ENCODE peak calls at places on chromosomes 3 and 15, in five cellular contexts. B is activated CD8-positive, alpha-beta T cell treated with anti-CD3 and anti-CD28 coated beads for 36 hours; L is neural crest cell; Y is right atrium auricular region; W is GM13976. I is an unnamed sample.

GRCh38 chr3:56783644-56784451 is 17.9 kb downstream of the ARHGEF3 start:
- DNase-seq in L (no peak), B (peak), Y (no peak), W (peak), I (peak)

GRCh38 chr15:101121511-101122090 is 130.2 kb downstream of the CHSY1 start:
- DNase-seq in L (peak), Y (peak), B (peak), W (peak), I (peak)

GRCh38 chr3:101131767-101132166 is 138.5 kb upstream of the ABI3BP start:
- DNase-seq in L (no peak), B (no peak), W (no peak), Y (no peak), I (no peak)

GRCh38 chr3:72312339-72312738 is 527.4 kb upstream of the PROK2 start:
- DNase-seq in B (no peak), W (peak), L (no peak), Y (no peak), I (peak)

GRCh38 chr3:113546414-113546893 is 14.1 kb downstream of the SIDT1 start:
- DNase-seq in W (peak), Y (no peak), B (no peak), L (no peak), I (peak)

GRCh38 chr15:96924570-96924969 is 594.1 kb downstream of the NR2F2 start:
- DNase-seq in W (no peak), Y (no peak), L (no peak), B (no peak), I (no peak)

GRCh38 chr3:113051222-113051804 is 60.5 kb downstream of the GTPBP8 start:
- DNase-seq in Y (peak), B (peak), W (peak), L (peak), I (peak)

GRCh38 chr15:69713726-69714559 is 261.3 kb downstream of the RPLP1 start:
- DNase-seq in B (peak), Y (no peak), W (peak), L (no peak), I (peak)

GRCh38 chr15:64558460-64559179 is 98.2 kb downstream of the ZNF609 start:
- DNase-seq in Y (no peak), W (no peak), B (no peak), L (no peak), I (no peak)

GRCh38 chr3:65436580-65436979 is 602.1 kb downstream of the MAGI1 start:
- DNase-seq in B (peak), Y (no peak), L (peak), W (no peak), I (no peak)

GRCh38 chr3:47001731-47002489 is 22.4 kb downstream of the NBEAL2 start:
- DNase-seq in Y (no peak), W (no peak), B (no peak), L (no peak), I (no peak)

GRCh38 chr3:187975571-187976360 is 178.2 kb upstream of the LPP start:
- DNase-seq in Y (no peak), W (no peak), L (no peak), B (peak), I (no peak)

GRCh38 chr15:101288905-101289513 is 6.0 kb downstream of the SNRPA1 start:
- DNase-seq in L (no peak), Y (no peak), B (no peak), W (peak), I (peak)

GRCh38 chr3:10331320-10331719 is 10.4 kb upstream of the SEC13 start:
- DNase-seq in L (no peak), B (no peak), Y (no peak), W (no peak), I (no peak)

GRCh38 chr15:89972085-89972484 is 29.0 kb upstream of the ZNF710 start:
- DNase-seq in L (no peak), B (no peak), Y (no peak), W (no peak), I (no peak)

GRCh38 chr15:89196994-89197393 is 24.4 kb downstream of the RLBP1 start:
- DNase-seq in B (peak), Y (no peak), L (no peak), W (no peak), I (no peak)

GRCh38 chr15:101652783-101653430 is 726 bp upstream of the TM2D3 start:
- DNase-seq in L (no peak), B (peak), W (no peak), Y (no peak), I (no peak)

GRCh38 chr3:12193485-12194165 is 34.9 kb upstream of the TIMP4 start:
- DNase-seq in W (peak), L (no peak), B (peak), Y (peak), I (peak)

GRCh38 chr3:114178770-114179368 is at the start of gene DRD3:
- DNase-seq in L (peak), W (no peak), Y (no peak), B (peak), I (no peak)

GRCh38 chr3:8767667-8768363 is 1.6 kb downstream of the OXTR start:
- DNase-seq in W (peak), Y (no peak), L (no peak), B (peak), I (peak)

GRCh38 chr3:42600958-42601675 is 631 bp downstream of the NKTR start:
- DNase-seq in W (peak), Y (peak), B (peak), L (no peak), I (no peak)

GRCh38 chr3:11606090-11606784 is 37.5 kb downstream of the VGLL4 start:
- DNase-seq in B (peak), L (no peak), W (no peak), Y (no peak), I (no peak)

GRCh38 chr3:175105066-175105465 is 245.9 kb downstream of the NAALADL2 start:
- DNase-seq in Y (no peak), B (no peak), W (no peak), L (no peak), I (no peak)

GRCh38 chr15:38253448-38253847 is 812 bp downstream of the SPRED1 start:
- DNase-seq in Y (no peak), W (no peak), B (peak), L (no peak), I (no peak)

GRCh38 chr3:108605491-108605890 is 16.0 kb downstream of the DZIP3 start:
- DNase-seq in W (no peak), L (no peak), B (no peak), Y (no peak), I (no peak)

GRCh38 chr3:172106989-172107388 is 67.6 kb downstream of the FNDC3B start:
- DNase-seq in B (peak), L (no peak), W (peak), Y (no peak), I (peak)

GRCh38 chr3:29925150-29925549 is 644.3 kb downstream of the RBMS3 start:
- DNase-seq in Y (no peak), W (no peak), L (no peak), B (no peak), I (no peak)

GRCh38 chr15:70036585-70037343 is 61.0 kb downstream of the TLE3 start:
- DNase-seq in W (peak), B (no peak), L (no peak), Y (no peak), I (peak)

GRCh38 chr3:75272708-75273107 is 391.4 kb upstream of the FRG2C start:
- DNase-seq in Y (no peak), W (no peak), B (no peak), L (no peak), I (no peak)

GRCh38 chr15:73237910-73238309 is 130.8 kb downstream of the HCN4 start:
- DNase-seq in L (no peak), Y (no peak), W (no peak), B (no peak), I (no peak)

GRCh38 chr15:100200287-100200772 is 141.4 kb downstream of the ADAMTS17 start:
- DNase-seq in W (no peak), Y (no peak), L (no peak), B (no peak), I (no peak)

GRCh38 chr15:63987979-63988378 is 58.3 kb downstream of the DAPK2 start:
- DNase-seq in Y (no peak), W (no peak), L (no peak), B (no peak), I (no peak)

GRCh38 chr3:4524423-4524769 is 31.2 kb downstream of the ITPR1 start:
- DNase-seq in B (no peak), W (no peak), Y (no peak), L (no peak), I (no peak)

GRCh38 chr3:25677121-25677520 is 12.4 kb upstream of the TOP2B start:
- DNase-seq in Y (no peak), W (no peak), L (no peak), B (no peak), I (no peak)

GRCh38 chr15:51907136-51907862 is 64.3 kb downstream of the LEO1 start:
- DNase-seq in L (no peak), B (peak), W (no peak), Y (no peak), I (no peak)

GRCh38 chr3:120448707-120449650 is 1.8 kb downstream of the FSTL1 start:
- DNase-seq in B (no peak), W (no peak), L (no peak), Y (no peak), I (no peak)

GRCh38 chr3:123444744-123445143 is 4.1 kb downstream of the ADCY5 start:
- DNase-seq in Y (no peak), W (no peak), B (no peak), L (no peak), I (no peak)

GRCh38 chr3:123442125-123442524 is 6.8 kb downstream of the ADCY5 start:
- DNase-seq in W (no peak), Y (no peak), B (no peak), L (no peak), I (no peak)

GRCh38 chr3:123445702-123446101 is 3.2 kb downstream of the ADCY5 start:
- DNase-seq in L (no peak), W (no peak), B (no peak), Y (no peak), I (no peak)

GRCh38 chr3:123442908-123443307 is 6.0 kb downstream of the ADCY5 start:
- DNase-seq in Y (no peak), W (no peak), L (no peak), B (no peak), I (no peak)

DNA sequence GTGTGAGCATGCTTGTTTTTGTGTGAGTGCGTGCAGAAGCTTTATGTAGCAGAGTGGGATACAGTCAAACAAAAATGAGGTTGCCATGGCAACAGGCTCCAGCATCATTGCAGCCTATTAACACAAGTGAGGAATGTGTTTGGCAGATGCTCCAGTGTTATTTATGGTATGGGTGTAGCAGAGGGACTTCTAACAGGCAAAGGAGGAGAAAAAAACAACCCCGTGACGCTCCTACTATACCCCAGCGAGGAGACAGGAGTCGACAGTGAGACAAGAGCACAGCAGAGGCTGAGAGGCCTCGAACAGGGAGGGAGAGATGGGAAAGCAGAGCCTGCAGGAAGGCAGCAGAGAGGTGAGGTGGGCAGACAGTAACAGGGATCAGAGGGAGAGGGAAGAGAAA is 4.9 kb downstream of the ADCY5 start:
- DNase-seq in L (no peak), B (no peak), W (no peak), Y (no peak), I (no peak)
- TF ChIP-seq CTCF in L (no peak), B (no peak), W (no peak), Y (no peak), I (no peak)

GRCh38 chr15:40235201-40235890 is 3.5 kb upstream of the PAK6 start:
- DNase-seq in Y (no peak), L (no peak), W (no peak), B (no peak), I (peak)
- TF ChIP-seq CTCF in Y (no peak), L (no peak), W (no peak), B (no peak), I (no peak)

DNA sequence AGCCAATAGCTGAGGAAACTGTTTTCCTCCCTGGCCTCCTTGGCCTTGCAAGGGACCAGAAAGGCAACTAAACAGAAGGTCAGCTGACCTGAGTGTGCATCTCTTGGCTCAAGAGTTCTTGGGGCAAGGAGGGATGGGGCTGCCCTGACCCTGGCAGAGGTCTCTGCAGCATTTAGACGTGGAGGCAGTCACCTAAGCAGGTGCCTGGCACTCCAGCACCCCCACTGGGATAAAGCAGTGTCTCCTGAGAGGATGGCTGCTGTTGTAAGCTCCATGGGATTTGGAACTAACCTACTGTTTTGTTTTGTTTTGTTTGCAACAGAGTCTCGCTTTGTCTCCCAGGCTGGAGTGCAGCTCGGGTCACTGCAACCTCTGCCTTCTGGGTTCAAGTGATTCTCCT is 185.2 kb downstream of the TBC1D2B start:
- DNase-seq in B (no peak), Y (no peak), L (no peak), W (no peak), I (no peak)
- TF ChIP-seq CTCF in B (no peak), Y (no peak), L (no peak), W (no peak), I (no peak)

DNA sequence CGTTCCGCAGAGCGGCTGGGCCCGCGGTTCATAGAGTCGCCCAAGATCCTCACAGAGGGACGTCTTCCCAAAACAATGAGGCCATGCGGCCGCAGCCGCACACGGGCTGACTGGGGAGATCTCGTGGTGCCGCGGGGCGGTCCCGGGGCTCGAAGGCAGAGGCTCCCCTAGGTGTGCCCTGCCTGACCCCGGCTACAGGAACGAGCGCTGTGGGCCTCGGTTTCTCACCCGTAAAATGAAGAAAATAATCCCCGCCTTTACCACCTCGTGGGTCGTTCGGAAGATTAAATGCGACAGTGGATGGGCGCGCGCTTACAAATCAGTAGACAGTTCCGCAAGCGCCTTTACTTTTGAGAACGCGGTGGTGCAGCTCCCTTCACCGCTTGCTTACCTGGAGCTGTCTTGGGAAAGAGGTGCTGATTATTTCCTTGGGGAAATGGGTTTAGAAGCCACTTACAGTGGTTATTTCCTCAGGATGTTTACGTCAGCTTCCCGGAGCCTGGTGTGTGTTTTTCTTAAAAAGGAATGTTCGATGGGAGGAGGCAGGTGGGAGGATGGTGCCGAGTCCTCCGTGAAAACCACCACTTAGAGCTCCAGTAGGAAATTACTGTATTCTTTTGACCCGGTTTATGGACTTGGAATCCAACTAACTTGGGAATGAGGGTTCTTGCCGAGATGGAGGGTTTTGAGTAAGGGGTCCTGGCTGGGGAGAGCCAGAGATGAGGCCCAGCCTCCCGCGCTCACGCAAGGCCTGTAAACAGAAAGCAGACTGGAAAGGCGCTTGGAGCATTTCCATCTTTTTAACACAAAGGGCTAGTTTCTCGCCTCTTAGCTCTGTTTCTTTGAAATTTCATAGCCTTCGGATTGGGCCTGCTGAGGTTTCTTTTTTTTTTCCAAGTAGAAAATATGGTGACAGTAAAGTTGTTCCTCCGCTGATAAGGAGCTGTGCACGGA is 2.0 kb upstream of the MEX3B start:
- DNase-seq in W (no peak), B (peak), Y (no peak), L (no peak), I (peak)
- TF ChIP-seq CTCF in W (no peak), B (no peak), Y (no peak), L (peak), I (no peak)

I was measured in GM20000.